ENCODE peak calls at places on chromosomes 4 and X, in seven cellular contexts. W, R, M, S, U, B and I are unnamed samples.

GRCh38 chrX:74419861-74420193 is 1.5 kb upstream of the SLC16A2 start:
- DNase-seq in W (peak), R (peak), M (no peak), S (no peak), U (peak), B (no peak), I (no peak)

GRCh38 chrX:133610056-133610455 is 194.8 kb upstream of the GPC4 start:
- DNase-seq in W (no peak), R (no peak), M (no peak), S (peak), U (no peak), B (no peak), I (no peak)

GRCh38 chr4:76681996-76682395 is 215.9 kb downstream of the SOWAHB start:
- DNase-seq in W (no peak), R (no peak), M (no peak), S (peak), U (no peak), B (no peak), I (no peak)

GRCh38 chr4:68074397-68074796 is 55.3 kb downstream of the TMPRSS11F start:
- DNase-seq in W (no peak), R (peak), M (no peak), S (peak), U (no peak), B (no peak), I (no peak)

GRCh38 chrX:54920610-54921426 is at the start of gene TRO:
- DNase-seq in W (no peak), R (no peak), M (no peak), S (no peak), U (peak), B (no peak), I (no peak)

GRCh38 chr4:41832961-41833360 is 84.4 kb upstream of the PHOX2B start:
- DNase-seq in W (no peak), R (no peak), M (no peak), S (no peak), U (no peak), B (no peak), I (no peak)

GRCh38 chr4:2802618-2803531 is 10.0 kb downstream of the SH3BP2 start:
- DNase-seq in W (no peak), R (no peak), M (no peak), S (no peak), U (no peak), B (no peak), I (no peak)

GRCh38 chr4:24249972-24250371 is 334.4 kb downstream of the DHX15 start:
- DNase-seq in W (no peak), R (no peak), M (no peak), S (no peak), U (no peak), B (no peak), I (no peak)

GRCh38 chr4:184282251-184282713 is 64.6 kb upstream of the ENPP6 start:
- DNase-seq in W (no peak), R (peak), M (peak), S (no peak), U (no peak), B (peak), I (no peak)

GRCh38 chrX:113929004-113929403 is 654.9 kb upstream of the HTR2C start:
- DNase-seq in W (no peak), R (peak), M (no peak), S (peak), U (peak), B (peak), I (peak)

GRCh38 chr4:5793514-5793913 is 82.5 kb downstream of the EVC start:
- DNase-seq in W (no peak), R (no peak), M (no peak), S (no peak), U (no peak), B (no peak), I (no peak)

GRCh38 chr4:148151797-148152196 is 290.4 kb downstream of the NR3C2 start:
- DNase-seq in W (no peak), R (no peak), M (no peak), S (no peak), U (no peak), B (no peak), I (no peak)

GRCh38 chrX:114267127-114267526 is 316.8 kb upstream of the HTR2C start:
- DNase-seq in W (no peak), R (no peak), M (no peak), S (no peak), U (no peak), B (no peak), I (no peak)

GRCh38 chr4:128228021-128228571 is 59.5 kb downstream of the PGRMC2 start:
- DNase-seq in W (no peak), R (no peak), M (no peak), S (peak), U (no peak), B (peak), I (no peak)

GRCh38 chrX:94089149-94089548 is 415.1 kb downstream of the FAM133A start:
- DNase-seq in W (no peak), R (no peak), M (no peak), S (no peak), U (no peak), B (no peak), I (no peak)

GRCh38 chr4:24472514-24473308 is 111.6 kb downstream of the DHX15 start:
- DNase-seq in W (peak), R (peak), M (peak), S (peak), U (peak), B (no peak), I (peak)

GRCh38 chr4:1988327-1988724 is 20.4 kb downstream of the NELFA start:
- DNase-seq in W (no peak), R (no peak), M (no peak), S (no peak), U (no peak), B (no peak), I (no peak)

GRCh38 chrX:13120017-13120416 is 75.6 kb upstream of the FAM9C start:
- DNase-seq in W (no peak), R (no peak), M (no peak), S (no peak), U (no peak), B (no peak), I (no peak)

GRCh38 chr4:8165374-8165896 is 6.8 kb upstream of the ABLIM2 start:
- DNase-seq in W (no peak), R (no peak), M (no peak), S (no peak), U (no peak), B (no peak), I (no peak)

GRCh38 chr4:152697284-152698011 is 17.7 kb upstream of the TMEM154 start:
- DNase-seq in W (no peak), R (peak), M (no peak), S (no peak), U (no peak), B (no peak), I (no peak)

GRCh38 chr4:82515705-82516104 is 46.1 kb downstream of the TMEM150C start:
- DNase-seq in W (no peak), R (peak), M (no peak), S (peak), U (no peak), B (peak), I (peak)

GRCh38 chrX:48617542-48618340 is 20.4 kb downstream of the WDR13 start:
- DNase-seq in W (no peak), R (no peak), M (no peak), S (no peak), U (no peak), B (no peak), I (no peak)

GRCh38 chr4:54277691-54278090 is 48.6 kb downstream of the PDGFRA start:
- DNase-seq in W (no peak), R (peak), M (no peak), S (peak), U (no peak), B (no peak), I (no peak)

GRCh38 chr4:13322681-13323101 is 161.4 kb downstream of the RAB28 start:
- DNase-seq in W (no peak), R (peak), M (no peak), S (peak), U (no peak), B (no peak), I (peak)

GRCh38 chr4:140047017-140047640 is 106.9 kb downstream of the MAML3 start:
- DNase-seq in W (no peak), R (no peak), M (no peak), S (no peak), U (no peak), B (no peak), I (no peak)

GRCh38 chr4:166282081-166282770 is 409.2 kb downstream of the TLL1 start:
- DNase-seq in W (no peak), R (peak), M (no peak), S (no peak), U (no peak), B (peak), I (no peak)

GRCh38 chr4:7786517-7786916 is 153.1 kb downstream of the AFAP1 start:
- DNase-seq in W (no peak), R (no peak), M (no peak), S (no peak), U (no peak), B (no peak), I (no peak)

GRCh38 chr4:1012031-1012739 is 759 bp downstream of the FGFRL1 start:
- DNase-seq in W (no peak), R (peak), M (peak), S (peak), U (no peak), B (no peak), I (no peak)

GRCh38 chrX:39211501-39211900 is 410.2 kb downstream of the MID1IP1 start:
- DNase-seq in W (no peak), R (no peak), M (no peak), S (no peak), U (no peak), B (no peak), I (no peak)

GRCh38 chrX:43557792-43558191 is 98.3 kb upstream of the MAOA start:
- DNase-seq in W (peak), R (peak), M (peak), S (peak), U (peak), B (peak), I (peak)

GRCh38 chr4:3303445-3303824 is 10.6 kb downstream of the RGS12 start:
- DNase-seq in W (no peak), R (no peak), M (no peak), S (no peak), U (no peak), B (no peak), I (no peak)

GRCh38 chr4:10526431-10527222 is 69.4 kb upstream of the ZNF518B start:
- DNase-seq in W (no peak), R (peak), M (no peak), S (no peak), U (no peak), B (no peak), I (no peak)

GRCh38 chr4:182885738-182886077 is 31.5 kb downstream of the DCTD start:
- DNase-seq in W (no peak), R (no peak), M (no peak), S (peak), U (no peak), B (no peak), I (no peak)

GRCh38 chrX:150198776-150199175 is 164.3 kb upstream of the MAMLD1 start:
- DNase-seq in W (no peak), R (peak), M (no peak), S (peak), U (no peak), B (no peak), I (no peak)